ENCODE peak calls at places on chromosomes 6 and 20, in five cellular contexts. N, Z, T, I and H are unnamed samples.

GRCh38 chr6:13765570-13765969 is 48.8 kb downstream of the MCUR1 start:
- DNase-seq in I (no peak), N (peak), Z (peak), T (peak), H (no peak)

GRCh38 chr6:111950661-111951426 is 77.6 kb upstream of the FYN start:
- DNase-seq in T (peak), I (no peak), Z (no peak), N (no peak), H (no peak)

GRCh38 chr6:166830185-166830890 is 126.0 kb downstream of the RNASET2 start:
- DNase-seq in Z (no peak), I (no peak), N (no peak), T (no peak), H (peak)

GRCh38 chr6:127954082-127954481 is 53.2 kb upstream of the THEMIS start:
- DNase-seq in N (no peak), Z (no peak), I (no peak), T (no peak), H (no peak)

GRCh38 chr6:134888316-134888715 is 61.6 kb downstream of the ALDH8A1 start:
- DNase-seq in T (peak), Z (no peak), N (no peak), I (no peak), H (no peak)

GRCh38 chr6:81465859-81466258 is 286.6 kb downstream of the TENT5A start:
- DNase-seq in I (peak), Z (peak), T (peak), N (peak), H (no peak)

GRCh38 chr6:167934426-167934864 is 63.0 kb upstream of the KIF25 start:
- DNase-seq in N (no peak), I (no peak), T (no peak), Z (no peak), H (no peak)

GRCh38 chr6:5398530-5398929 is 137.2 kb downstream of the FARS2 start:
- DNase-seq in Z (peak), T (peak), I (peak), N (no peak), H (peak)

GRCh38 chr20:16314722-16315121 is 258.5 kb downstream of the KIF16B start:
- DNase-seq in T (no peak), I (no peak), N (no peak), Z (no peak), H (no peak)

GRCh38 chr20:7772376-7772775 is 167.9 kb downstream of the HAO1 start:
- DNase-seq in Z (peak), I (no peak), T (peak), N (no peak), H (no peak)

GRCh38 chr20:38012332-38012731 is 20.9 kb downstream of the TTI1 start:
- DNase-seq in N (no peak), Z (no peak), I (no peak), T (no peak), H (no peak)

GRCh38 chr6:111758608-111759293 is 114.5 kb downstream of the FYN start:
- DNase-seq in Z (no peak), N (no peak), T (no peak), I (no peak), H (peak)

GRCh38 chr6:106922626-106923025 is 51.9 kb downstream of the CD24 start:
- DNase-seq in Z (no peak), N (no peak), T (no peak), I (no peak), H (no peak)

GRCh38 chr6:3455490-3456394 is 1.1 kb downstream of the SLC22A23 start:
- DNase-seq in Z (peak), T (no peak), N (peak), I (no peak), H (no peak)

GRCh38 chr20:51495921-51496545 is 46.5 kb downstream of the NFATC2 start:
- DNase-seq in N (no peak), T (no peak), I (no peak), Z (no peak), H (no peak)

GRCh38 chr6:111030008-111031006 is 48.5 kb downstream of the RPF2 start:
- DNase-seq in I (no peak), T (peak), Z (no peak), N (peak), H (no peak)

GRCh38 chr6:127384007-127384406 is 40.6 kb upstream of the ECHDC1 start:
- DNase-seq in T (peak), N (no peak), Z (no peak), I (no peak), H (no peak)

GRCh38 chr6:146361367-146361924 is 182.2 kb upstream of the RAB32 start:
- DNase-seq in Z (peak), I (no peak), N (no peak), T (peak), H (no peak)

GRCh38 chr20:6395695-6396094 is 272.9 kb upstream of the FERMT1 start:
- DNase-seq in Z (peak), T (no peak), N (no peak), I (no peak), H (no peak)

GRCh38 chr6:107064579-107065065 is 36.6 kb downstream of the MTRES1 start:
- DNase-seq in T (peak), N (no peak), Z (no peak), I (no peak), H (peak)

GRCh38 chr6:131733376-131734016 is 22.7 kb upstream of the CTAGE9 start:
- DNase-seq in N (no peak), T (peak), I (no peak), Z (no peak), H (no peak)

GRCh38 chr20:49346682-49347081 is 68.8 kb upstream of the ZNFX1 start:
- DNase-seq in Z (no peak), N (no peak), T (no peak), I (no peak), H (no peak)

GRCh38 chr20:14220986-14221385 is 116.4 kb downstream of the FLRT3 start:
- DNase-seq in N (no peak), I (no peak), Z (no peak), T (no peak), H (no peak)

GRCh38 chr6:113909224-113909856 is 52.2 kb downstream of the MARCKS start:
- DNase-seq in I (peak), N (no peak), T (peak), Z (peak), H (peak)

GRCh38 chr6:40341726-40342125 is 245.4 kb downstream of the LRFN2 start:
- DNase-seq in I (no peak), Z (no peak), N (peak), T (no peak), H (no peak)

GRCh38 chr20:16062661-16063591 is 510.3 kb downstream of the KIF16B start:
- DNase-seq in N (no peak), Z (no peak), T (no peak), I (no peak), H (no peak)

GRCh38 chr6:53896237-53896636 is 101.4 kb downstream of the LRRC1 start:
- DNase-seq in N (no peak), T (peak), Z (peak), I (no peak), H (no peak)

GRCh38 chr20:5881714-5882113 is 68.6 kb downstream of the TRMT6 start:
- DNase-seq in N (no peak), T (no peak), I (no peak), Z (no peak), H (no peak)

GRCh38 chr6:144758602-144759001 is 473.5 kb downstream of the UTRN start:
- DNase-seq in Z (peak), T (no peak), N (no peak), I (peak), H (no peak)

GRCh38 chr6:157898169-157898568 is 75.1 kb downstream of the SNX9 start:
- DNase-seq in I (no peak), T (no peak), Z (no peak), N (peak), H (peak)

GRCh38 chr20:39823239-39823638 is 861.1 kb downstream of the DHX35 start:
- DNase-seq in I (no peak), T (peak), Z (no peak), N (no peak), H (no peak)

GRCh38 chr6:143901885-143902708 is 37.8 kb downstream of the ZC2HC1B start:
- DNase-seq in I (no peak), T (peak), N (no peak), Z (no peak), H (peak)

GRCh38 chr6:36968266-36968977 is 13.9 kb downstream of the PI16 start:
- DNase-seq in T (peak), Z (peak), N (no peak), I (no peak), H (no peak)

GRCh38 chr6:21402368-21402767 is 191.2 kb upstream of the SOX4 start:
- DNase-seq in Z (peak), T (peak), I (no peak), N (no peak), H (peak)

GRCh38 chr6:145732788-145733187 is 2.5 kb downstream of the EPM2A start:
- DNase-seq in I (no peak), N (peak), T (no peak), Z (no peak), H (no peak)

GRCh38 chr6:16060039-16060438 is 68.8 kb upstream of the MYLIP start:
- DNase-seq in Z (no peak), N (no peak), I (no peak), T (no peak), H (no peak)

GRCh38 chr6:42696526-42697267 is 25.7 kb downstream of the PRPH2 start:
- DNase-seq in Z (no peak), I (no peak), N (no peak), T (peak), H (no peak)

GRCh38 chr6:41672816-41673703 is 34.8 kb downstream of the MDFI start:
- DNase-seq in I (no peak), Z (no peak), N (no peak), T (no peak), H (no peak)

DNA sequence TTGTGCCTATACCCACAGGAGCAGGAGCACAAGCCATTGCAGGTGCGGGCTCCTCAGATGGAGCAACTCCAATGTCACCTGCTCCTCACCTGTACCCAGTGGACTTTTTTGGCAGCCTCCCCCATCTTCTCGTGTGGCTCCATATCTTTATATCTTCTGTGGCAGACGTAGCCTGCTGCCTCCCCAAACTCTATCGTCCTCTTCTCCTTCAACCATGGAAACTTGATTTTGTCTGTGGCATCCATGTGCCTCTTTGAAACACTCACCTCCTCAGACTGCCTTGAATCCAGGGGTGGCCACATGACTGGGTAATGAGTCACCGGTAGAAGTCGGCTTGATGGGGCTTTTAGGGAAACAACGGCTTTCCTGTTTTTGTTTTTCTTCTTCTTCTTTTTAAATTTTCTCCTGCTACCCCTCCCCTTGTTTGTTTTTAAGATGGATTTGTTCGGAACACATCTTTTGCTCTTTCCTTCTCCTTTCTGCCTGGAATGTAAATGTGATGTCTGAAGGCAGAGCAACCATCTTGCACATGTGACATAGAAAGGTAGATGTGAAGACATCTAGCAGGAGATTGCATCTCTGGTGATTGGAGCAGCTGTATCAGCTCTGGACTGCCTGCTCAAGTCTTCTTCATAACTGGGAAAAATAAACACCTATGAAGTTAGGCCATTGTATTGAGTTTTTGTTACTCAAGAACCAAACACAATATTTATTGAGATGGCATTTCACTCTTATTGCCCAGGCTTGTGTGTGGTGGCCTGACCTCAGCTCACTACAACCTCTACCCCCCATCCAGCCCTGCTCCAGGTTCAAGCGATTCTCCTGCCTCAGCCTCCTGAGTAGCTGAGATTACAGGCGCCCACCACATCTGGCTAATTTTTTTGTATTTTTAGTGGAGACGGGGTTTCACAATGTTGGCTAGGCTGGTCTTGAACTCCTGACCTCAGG is 69.9 kb upstream of the DDR1 start:
- DNase-seq in Z (peak), T (peak), I (peak), N (no peak), H (peak)
- TF ChIP-seq CTCF in Z (no peak), T (no peak), I (no peak), N (no peak), H (no peak)

GRCh38 chr6:75107913-75108312 is 97.9 kb downstream of the COL12A1 start:
- DNase-seq in T (no peak), I (no peak), N (no peak), Z (no peak), H (no peak)

GRCh38 chr6:75108333-75108974 is 97.4 kb downstream of the COL12A1 start:
- DNase-seq in Z (no peak), N (no peak), T (no peak), I (no peak), H (no peak)

GRCh38 chr6:75113446-75113845 is 92.4 kb downstream of the COL12A1 start:
- DNase-seq in I (no peak), T (no peak), Z (no peak), N (no peak), H (no peak)

GRCh38 chr6:75109025-75109424 is 96.8 kb downstream of the COL12A1 start:
- DNase-seq in Z (no peak), N (no peak), I (no peak), T (no peak), H (no peak)

DNA sequence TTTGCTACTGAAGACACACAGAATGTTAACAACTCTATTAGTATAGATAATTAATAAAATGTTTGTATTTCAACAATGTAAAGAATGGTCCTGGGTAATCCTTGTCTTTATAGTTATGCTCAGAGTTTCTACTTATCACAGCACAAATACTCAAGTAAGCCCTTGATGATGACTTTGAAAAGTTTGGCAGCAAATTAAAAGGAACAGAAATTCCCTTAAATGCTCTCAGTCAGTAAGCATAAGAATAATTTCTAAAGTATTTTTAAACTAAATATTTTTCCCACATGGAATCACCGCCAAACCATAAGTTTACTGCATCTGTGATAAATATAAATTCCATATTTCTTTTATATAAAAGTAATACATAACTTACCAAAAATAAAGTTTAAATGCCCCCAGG is 96.1 kb downstream of the COL12A1 start:
- DNase-seq in N (no peak), Z (no peak), I (no peak), T (no peak), H (no peak)
- TF ChIP-seq CTCF in N (no peak), Z (no peak), I (no peak), T (no peak), H (no peak)

GRCh38 chr20:18628330-18628941 is 40.6 kb downstream of the DTD1 start:
- DNase-seq in I (no peak), Z (peak), N (peak), T (no peak), H (peak)

GRCh38 chr20:18633411-18633810 is 45.6 kb downstream of the DTD1 start:
- DNase-seq in I (no peak), T (no peak), N (no peak), Z (no peak), H (no peak)

GRCh38 chr20:18637296-18637695 is 49.4 kb downstream of the DTD1 start:
- DNase-seq in T (no peak), I (no peak), Z (no peak), N (no peak), H (no peak)

GRCh38 chr20:18634501-18634900 is 46.6 kb downstream of the DTD1 start:
- DNase-seq in I (no peak), Z (no peak), N (no peak), T (no peak), H (no peak)

GRCh38 chr20:18632196-18632789 is 44.4 kb downstream of the DTD1 start:
- DNase-seq in T (peak), N (peak), Z (peak), I (peak), H (peak)
- TF ChIP-seq CTCF in T (peak), N (peak), Z (peak), I (peak), H (peak)

DNA sequence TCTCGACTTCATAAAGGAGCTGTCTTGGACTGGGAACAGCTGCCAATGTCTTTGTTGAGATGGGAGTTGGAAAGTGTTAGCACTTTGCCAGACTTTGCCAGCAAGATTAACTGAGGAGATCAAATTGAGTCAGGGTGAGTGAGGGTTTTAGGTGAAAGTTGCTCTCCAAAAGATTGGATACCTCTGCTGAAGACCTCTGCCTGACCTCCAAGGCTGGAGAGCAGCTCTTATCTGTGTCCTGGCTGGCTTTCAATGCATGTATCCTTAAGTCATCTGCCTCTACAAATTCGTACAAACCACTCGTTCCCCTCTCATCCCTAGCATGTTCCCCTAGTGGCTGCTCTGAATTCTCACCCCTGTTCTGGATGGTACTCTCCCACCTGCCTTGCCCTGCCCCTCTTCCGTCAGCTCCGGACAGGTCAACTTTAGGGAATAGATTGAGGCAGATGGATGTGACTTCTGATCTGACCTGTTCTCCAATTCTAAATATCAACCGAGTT is at the start of gene EFCAB8:
- DNase-seq in N (no peak), I (no peak), T (no peak), Z (no peak), H (no peak)
- TF ChIP-seq CTCF in N (peak), I (no peak), T (peak), Z (no peak), H (peak)

GRCh38 chr6:161204866-161205557 is 68.8 kb downstream of the AGPAT4 start:
- DNase-seq in I (no peak), T (no peak), N (no peak), Z (no peak), H (no peak)
- TF ChIP-seq CTCF in I (no peak), T (no peak), N (no peak), Z (no peak), H (no peak)

GRCh38 chr6:117346142-117346930 is 79.4 kb downstream of the ROS1 start:
- DNase-seq in T (peak), N (no peak), I (no peak), Z (peak), H (no peak)
- TF ChIP-seq CTCF in T (peak), N (no peak), I (peak), Z (peak), H (peak)

DNA sequence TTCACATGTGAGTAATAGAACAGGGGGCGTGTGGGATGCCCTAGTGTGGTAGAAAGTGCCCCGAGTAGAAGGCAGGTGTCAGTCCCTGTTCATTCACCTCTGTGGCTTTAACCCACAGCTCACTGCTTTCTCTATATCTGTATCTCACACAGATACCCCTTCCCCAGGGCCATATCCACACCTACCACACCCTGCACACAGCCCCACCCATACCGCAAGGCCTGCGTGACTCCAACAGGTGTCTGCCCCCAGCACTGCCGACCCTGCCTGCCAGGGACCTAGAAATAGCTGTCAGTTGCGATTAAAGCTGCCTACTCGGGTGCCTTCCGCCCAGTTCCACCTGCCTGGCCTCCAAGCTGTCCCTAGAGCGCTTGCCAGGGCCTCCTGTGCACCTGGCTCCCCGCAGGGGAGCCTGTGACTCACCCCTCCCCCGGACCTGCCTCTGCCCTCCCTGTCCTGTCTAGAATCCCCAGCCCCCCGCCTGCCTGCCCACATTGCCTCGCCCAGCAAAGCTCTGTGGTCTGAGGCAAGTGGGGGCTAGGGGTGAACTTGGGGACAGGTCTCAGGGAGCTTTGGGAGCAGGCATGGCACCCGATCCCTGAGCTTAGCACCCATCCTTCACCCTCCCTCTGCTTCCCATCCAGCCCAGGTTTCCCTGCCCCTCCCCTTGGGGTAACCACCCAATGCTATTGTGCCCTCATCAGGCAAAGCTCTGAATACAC is 38.3 kb upstream of the ID1 start:
- DNase-seq in T (no peak), I (peak), N (peak), Z (peak), H (peak)
- TF ChIP-seq CTCF in T (no peak), I (peak), N (peak), Z (peak), H (no peak)

DNA sequence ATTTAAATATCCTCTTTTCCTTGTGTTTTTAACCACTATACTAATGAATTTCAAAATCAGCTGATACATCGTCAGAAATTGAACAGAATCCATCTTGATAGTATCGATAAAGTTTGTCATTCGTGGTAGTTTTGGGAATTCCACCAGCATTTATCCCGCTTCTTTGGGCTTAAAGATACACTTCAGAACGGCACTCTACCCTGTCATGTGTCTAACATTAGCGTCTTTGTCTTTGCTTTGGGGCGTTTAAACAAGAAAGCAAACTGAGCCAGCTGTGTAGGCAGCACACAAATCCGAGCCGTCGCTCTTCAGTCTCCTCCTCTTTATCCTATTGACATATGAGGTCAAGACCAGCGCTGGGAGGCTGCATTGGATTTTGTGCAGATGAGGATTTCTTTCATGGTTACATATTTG is 27.5 kb upstream of the NHSL1 start:
- DNase-seq in I (no peak), Z (no peak), T (peak), N (peak), H (no peak)
- TF ChIP-seq CTCF in I (no peak), Z (no peak), T (no peak), N (no peak), H (no peak)